ENCODE peak calls at places on chromosomes 16 and 17, in five cellular contexts. F is cardiac fibroblast, D is A549, M is mucosa of descending colon, S is left ventricle myocardium inferior. R is an unnamed sample.

GRCh38 chr17:14429084-14429483 is 128.2 kb downstream of the HS3ST3B1 start:
- DNase-seq in S (no peak), D (no peak), F (no peak), M (no peak), R (no peak)

GRCh38 chr16:70468776-70469525 is 14.6 kb downstream of the FCSK start:
- DNase-seq in F (no peak), D (no peak), M (no peak), S (no peak), R (no peak)

GRCh38 chr17:6212766-6213165 is 142.6 kb downstream of the WSCD1 start:
- DNase-seq in S (no peak), M (no peak), D (no peak), F (no peak), R (no peak)

GRCh38 chr16:12546918-12547607 is 256.6 kb downstream of the CPPED1 start:
- DNase-seq in D (no peak), M (no peak), S (no peak), F (no peak), R (no peak)

GRCh38 chr16:86722970-86723369 is 144.6 kb downstream of the FOXL1 start:
- DNase-seq in D (no peak), M (no peak), F (peak), S (no peak), R (no peak)

GRCh38 chr17:76544916-76545365 is 5.1 kb downstream of the PRCD start:
- DNase-seq in F (no peak), D (no peak), S (no peak), M (no peak), R (no peak)

GRCh38 chr17:77880702-77881450 is 77.6 kb upstream of the TNRC6C start:
- DNase-seq in F (no peak), M (no peak), S (no peak), D (no peak), R (no peak)

GRCh38 chr16:57593021-57593420 is 35.4 kb upstream of the ADGRG1 start:
- DNase-seq in M (no peak), F (no peak), D (no peak), S (no peak), R (no peak)

GRCh38 chr17:33038740-33039139 is 47.1 kb downstream of the SPACA3 start:
- DNase-seq in F (peak), M (peak), D (peak), S (no peak), R (no peak)

GRCh38 chr17:71189493-71189831 is 931.4 kb upstream of the SOX9 start:
- DNase-seq in F (no peak), D (no peak), M (no peak), S (no peak), R (no peak)

GRCh38 chr16:85479972-85480726 is 133.0 kb upstream of the GSE1 start:
- DNase-seq in S (no peak), D (peak), F (no peak), M (peak), R (no peak)

GRCh38 chr16:89369266-89369895 is 121.0 kb downstream of the ANKRD11 start:
- DNase-seq in F (no peak), D (no peak), S (no peak), M (no peak), R (no peak)

GRCh38 chr17:19996502-19996901 is 12.7 kb upstream of the SPECC1 start:
- DNase-seq in S (no peak), D (no peak), M (no peak), F (no peak), R (no peak)

GRCh38 chr16:84013787-84014569 is 28.6 kb downstream of the SLC38A8 start:
- DNase-seq in D (peak), S (no peak), M (peak), F (peak), R (no peak)

GRCh38 chr17:1979182-1979980 is 45.8 kb downstream of the RTN4RL1 start:
- DNase-seq in M (no peak), S (no peak), F (no peak), D (no peak), R (no peak)

GRCh38 chr17:71855000-71855399 is 265.8 kb upstream of the SOX9 start:
- DNase-seq in F (no peak), D (no peak), M (no peak), S (no peak), R (no peak)

GRCh38 chr17:40068917-40069750 is 6.4 kb downstream of the THRA start:
- DNase-seq in M (peak), D (no peak), S (peak), F (peak), R (no peak)

GRCh38 chr16:81315271-81316175 is 761 bp downstream of the GAN start:
- DNase-seq in S (peak), F (peak), D (peak), M (peak), R (no peak)
- TF ChIP-seq CTCF in S (no peak), F (no peak), D (no peak), M (no peak), R (no peak)

GRCh38 chr17:52297230-52298010 is 138.9 kb upstream of the CA10 start:
- DNase-seq in F (no peak), M (no peak), S (no peak), D (peak), R (no peak)
- TF ChIP-seq CTCF in F (no peak), M (no peak), S (no peak), D (no peak), R (no peak)

GRCh38 chr16:49464877-49465504 is 91.4 kb downstream of the C16orf78 start:
- DNase-seq in S (no peak), F (no peak), M (no peak), D (no peak), R (no peak)
- TF ChIP-seq CTCF in S (peak), F (peak), M (peak), D (no peak), R (no peak)

GRCh38 chr16:682493-683395 is 1.4 kb downstream of the JMJD8 start:
- DNase-seq in M (peak), S (no peak), D (no peak), F (no peak), R (no peak)

GRCh38 chr16:681746-682427 is 1.7 kb downstream of the STUB1 start:
- DNase-seq in S (no peak), F (peak), M (peak), D (no peak), R (no peak)

GRCh38 chr16:679808-680624 is at the start of gene STUB1:
- DNase-seq in F (peak), S (peak), D (no peak), M (peak), R (peak)

GRCh38 chr16:680625-680945 is 375 bp downstream of the STUB1 start:
- DNase-seq in S (no peak), D (no peak), M (no peak), F (no peak), R (no peak)

DNA sequence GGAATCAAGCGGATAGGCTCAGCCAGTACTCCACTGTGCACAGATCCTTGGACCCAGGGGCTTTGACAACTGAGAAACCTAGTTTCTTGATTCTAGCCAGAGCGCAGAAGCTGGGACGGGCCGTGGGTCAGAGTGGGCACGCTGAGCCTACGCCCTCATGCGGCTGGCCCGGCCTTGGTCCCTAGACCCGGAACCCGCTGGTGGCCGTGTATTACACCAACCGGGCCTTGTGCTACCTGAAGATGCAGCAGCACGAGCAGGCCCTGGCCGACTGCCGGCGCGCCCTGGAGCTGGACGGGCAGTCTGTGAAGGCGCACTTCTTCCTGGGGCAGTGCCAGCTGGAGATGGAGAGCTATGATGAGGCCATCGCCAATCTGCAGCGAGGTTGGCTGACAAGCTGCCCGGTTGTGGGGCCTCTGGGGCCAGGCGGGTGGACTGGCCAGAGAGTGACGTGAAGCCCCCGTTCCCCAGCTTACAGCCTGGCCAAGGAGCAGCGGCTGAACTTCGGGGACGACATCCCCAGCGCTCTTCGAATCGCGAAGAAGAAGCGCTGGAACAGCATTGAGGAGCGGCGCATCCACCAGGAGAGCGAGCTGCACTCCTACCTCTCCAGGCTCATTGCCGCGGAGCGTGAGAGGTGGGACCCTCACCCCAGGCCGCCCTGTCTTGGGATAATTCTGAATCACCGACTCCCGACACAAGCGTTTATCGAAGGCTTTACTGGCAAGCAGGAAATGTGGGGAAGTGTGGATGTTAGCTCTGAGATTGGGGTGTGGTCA is 946 bp downstream of the STUB1 start:
- DNase-seq in S (no peak), F (peak), D (no peak), M (peak), R (no peak)
- TF ChIP-seq CTCF in S (no peak), F (no peak), D (no peak), M (no peak), R (no peak)

GRCh38 chr17:82931696-82932060 is 91.9 kb upstream of the ZNF750 start:
- DNase-seq in F (peak), M (peak), D (no peak), S (peak), R (no peak)

GRCh38 chr17:82932146-82933005 is 92.6 kb upstream of the ZNF750 start:
- DNase-seq in S (peak), F (peak), M (no peak), D (no peak), R (no peak)

GRCh38 chr17:82933006-82933310 is 93.1 kb upstream of the ZNF750 start:
- DNase-seq in M (peak), D (no peak), F (no peak), S (peak), R (no peak)

GRCh38 chr17:82935944-82936767 is 96.3 kb upstream of the ZNF750 start:
- DNase-seq in M (no peak), F (no peak), S (peak), D (no peak), R (no peak)

DNA sequence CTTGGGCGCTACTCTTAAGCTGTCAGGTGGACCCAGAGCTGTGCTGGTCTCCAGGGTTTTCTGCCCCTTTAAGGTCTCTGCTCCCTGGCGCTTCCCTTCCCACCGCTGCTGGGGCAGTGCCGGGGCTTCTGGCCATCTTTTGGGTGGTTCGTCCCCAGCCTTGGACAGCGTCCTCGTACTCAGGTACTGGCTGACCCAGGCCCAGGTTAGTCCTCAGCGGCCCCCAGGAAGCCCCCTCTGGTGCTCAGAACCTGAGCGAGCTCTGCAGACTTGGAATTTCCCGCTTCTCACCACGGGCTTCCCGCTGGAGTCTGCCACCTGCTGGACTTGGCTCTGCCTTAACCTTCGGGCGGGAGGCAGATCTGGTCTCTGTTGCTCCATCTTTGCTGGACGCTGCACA is 94.1 kb upstream of the ZNF750 start:
- DNase-seq in S (peak), D (no peak), M (peak), F (no peak), R (no peak)
- TF ChIP-seq CTCF in S (no peak), D (no peak), M (no peak), F (no peak), R (no peak)

DNA sequence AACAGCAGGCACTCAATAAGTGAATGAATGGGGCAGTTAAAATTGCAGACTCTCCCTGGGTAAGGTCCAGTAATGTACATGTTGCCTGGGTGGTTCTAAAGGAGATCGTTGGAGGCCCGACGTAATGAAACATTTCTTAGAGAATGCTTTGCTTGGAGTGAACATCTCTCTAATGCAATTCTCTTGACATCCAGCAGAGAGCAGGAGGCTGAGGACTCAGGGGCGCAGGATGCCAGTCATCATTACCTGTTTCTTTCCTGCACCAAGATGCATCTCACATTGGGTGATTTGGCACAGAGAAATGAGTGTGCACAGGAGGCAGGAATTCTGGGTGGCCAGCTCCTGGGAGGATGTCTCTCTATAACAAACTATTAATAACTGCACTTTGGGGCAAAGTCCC is 130.3 kb upstream of the RBBP6 start:
- DNase-seq in M (no peak), F (no peak), S (no peak), D (peak), R (no peak)
- TF ChIP-seq CTCF in M (no peak), F (no peak), S (no peak), D (peak), R (no peak)

DNA sequence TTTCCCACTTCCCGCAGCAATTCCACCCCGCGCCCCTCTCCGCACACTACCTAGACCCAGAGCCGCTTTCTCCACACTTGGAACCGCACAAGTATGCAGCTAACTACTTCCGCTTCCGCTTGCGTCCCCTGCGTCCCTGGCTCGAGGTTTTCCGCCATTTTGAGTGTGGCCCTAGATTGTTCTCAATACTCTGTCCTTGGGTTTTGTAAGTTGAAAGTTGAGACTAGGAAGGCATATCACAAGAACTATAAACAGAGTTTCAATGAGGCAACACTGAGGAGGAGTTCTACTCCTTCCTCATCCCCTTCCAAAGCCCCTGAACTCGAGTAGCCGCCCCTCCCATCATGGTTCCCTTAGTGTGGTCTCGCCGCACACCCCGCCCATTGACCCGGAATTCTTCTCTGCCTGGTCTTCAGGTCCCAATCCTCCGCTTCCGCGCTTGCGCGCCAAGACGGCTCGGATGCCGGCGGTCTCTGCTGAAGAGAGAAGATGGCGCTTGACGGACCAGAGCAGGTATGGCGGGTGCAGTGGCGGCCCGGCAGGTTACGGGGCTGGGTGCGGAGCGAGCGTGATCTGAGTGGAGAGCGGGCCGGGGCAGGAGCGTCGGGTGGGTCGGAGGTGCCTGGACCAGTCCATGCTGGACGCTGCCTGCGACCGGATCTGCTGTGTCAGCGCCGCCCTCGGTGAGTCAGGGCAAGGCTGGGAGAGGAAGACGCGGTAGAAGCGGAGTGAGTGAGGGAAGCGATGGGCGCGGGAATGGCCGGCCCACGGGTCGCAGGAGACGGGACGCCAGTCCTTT is at the start of the genes FTSJ3 and PSMC5:
- DNase-seq in D (peak), M (peak), F (peak), S (peak), R (peak)
- TF ChIP-seq CTCF in D (peak), M (peak), F (peak), S (peak), R (peak)

DNA sequence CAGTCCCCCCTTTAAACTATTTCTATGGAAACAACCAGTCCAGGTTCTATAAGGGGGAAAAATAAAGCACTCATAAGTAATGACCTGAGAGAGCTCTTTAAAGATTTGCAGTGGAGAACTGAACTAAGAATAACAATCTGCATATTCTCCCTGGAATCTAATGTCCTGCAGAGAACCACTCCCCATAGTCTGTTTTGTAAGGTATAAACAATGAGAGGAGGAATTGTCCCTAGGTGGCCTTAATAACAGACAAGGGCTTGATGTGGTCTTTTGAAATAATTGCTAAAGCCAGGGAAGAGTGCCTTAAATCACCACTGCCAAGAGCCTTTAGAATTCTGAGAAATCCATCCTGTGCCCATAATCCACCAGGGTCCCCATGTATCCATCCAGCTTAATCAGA is 106.3 kb downstream of the CDH11 start:
- DNase-seq in F (no peak), M (no peak), D (no peak), S (no peak), R (no peak)
- TF ChIP-seq CTCF in F (no peak), M (no peak), D (no peak), S (no peak), R (no peak)

R was measured in esophagus squamous epithelium.